ENCODE peak calls at places on chromosomes 6 and 20, in five cellular contexts. J is fibroblast of mammary gland; A is nephron progenitor cell; R is H9; U is CD8-positive, alpha-beta T cell. O is an unnamed sample.

GRCh38 chr6:84033523-84034451 is at the start of gene MRAP2:
- DNase-seq in J (peak; percentile 16), A (peak; percentile 78), R (peak; percentile 49), U (no peak), O (peak; percentile 61)

GRCh38 chr6:70375882-70376281 is 37.4 kb upstream of the FAM135A start:
- DNase-seq in J (peak; percentile 19), A (no peak), R (peak; percentile 36), U (no peak), O (no peak)

GRCh38 chr6:69729870-69730449 is 66.8 kb downstream of the LMBRD1 start:
- DNase-seq in J (peak; percentile 13), A (no peak), R (no peak), U (no peak), O (no peak)

GRCh38 chr6:35411066-35411465 is 41.1 kb upstream of the FANCE start:
- DNase-seq in J (no peak), A (no peak), R (no peak), U (peak; percentile 21), O (no peak)

GRCh38 chr6:40326689-40327404 is 260.3 kb downstream of the LRFN2 start:
- DNase-seq in J (no peak), A (no peak), R (no peak), U (no peak), O (no peak)

GRCh38 chr6:121510568-121511177 is 75.2 kb downstream of the GJA1 start:
- DNase-seq in J (no peak), A (no peak), R (no peak), U (no peak), O (no peak)

GRCh38 chr6:25714765-25715164 is 39.8 kb upstream of the SLC17A4 start:
- DNase-seq in J (no peak), A (no peak), R (no peak), U (no peak), O (no peak)

GRCh38 chr6:110731196-110731595 is 84.1 kb downstream of the CDK19 start:
- DNase-seq in J (peak; percentile 16), A (no peak), R (no peak), U (no peak), O (no peak)

GRCh38 chr6:111114484-111114883 is 27.2 kb downstream of the SLC16A10 start:
- DNase-seq in J (no peak), A (no peak), R (no peak), U (no peak), O (no peak)

GRCh38 chr6:161356167-161356844 is 82.4 kb upstream of the AGPAT4 start:
- DNase-seq in J (no peak), A (no peak), R (no peak), U (no peak), O (no peak)

GRCh38 chr20:3275064-3275935 is 36.3 kb upstream of the SLC4A11 start:
- DNase-seq in J (no peak), A (no peak), R (no peak), U (no peak), O (no peak)

GRCh38 chr6:33384581-33385020 is 7.0 kb upstream of the KIFC1 start:
- DNase-seq in J (peak; percentile 91), A (no peak), R (peak; percentile 36), U (no peak), O (no peak)

GRCh38 chr6:146864300-146864699 is 265.5 kb downstream of the ADGB start:
- DNase-seq in J (no peak), A (no peak), R (no peak), U (no peak), O (no peak)

GRCh38 chr6:146868671-146869209 is 270.0 kb downstream of the ADGB start:
- DNase-seq in J (no peak), A (no peak), R (no peak), U (no peak), O (no peak)

GRCh38 chr6:146865756-146866266 is 267.0 kb downstream of the ADGB start:
- DNase-seq in J (no peak), A (no peak), R (no peak), U (no peak), O (no peak)

GRCh38 chr6:146864885-146865284 is 266.1 kb downstream of the ADGB start:
- DNase-seq in J (no peak), A (no peak), R (no peak), U (no peak), O (no peak)

GRCh38 chr6:146866731-146867414 is 268.1 kb downstream of the ADGB start:
- DNase-seq in J (no peak), A (no peak), R (no peak), U (no peak), O (no peak)
- TF ChIP-seq CTCF in J (no peak), A (no peak), R (no peak), U (no peak), O (no peak)

GRCh38 chr20:1588166-1588868 is 30.8 kb upstream of the SIRPD start:
- DNase-seq in J (no peak), A (no peak), R (no peak), U (no peak), O (no peak)

DNA sequence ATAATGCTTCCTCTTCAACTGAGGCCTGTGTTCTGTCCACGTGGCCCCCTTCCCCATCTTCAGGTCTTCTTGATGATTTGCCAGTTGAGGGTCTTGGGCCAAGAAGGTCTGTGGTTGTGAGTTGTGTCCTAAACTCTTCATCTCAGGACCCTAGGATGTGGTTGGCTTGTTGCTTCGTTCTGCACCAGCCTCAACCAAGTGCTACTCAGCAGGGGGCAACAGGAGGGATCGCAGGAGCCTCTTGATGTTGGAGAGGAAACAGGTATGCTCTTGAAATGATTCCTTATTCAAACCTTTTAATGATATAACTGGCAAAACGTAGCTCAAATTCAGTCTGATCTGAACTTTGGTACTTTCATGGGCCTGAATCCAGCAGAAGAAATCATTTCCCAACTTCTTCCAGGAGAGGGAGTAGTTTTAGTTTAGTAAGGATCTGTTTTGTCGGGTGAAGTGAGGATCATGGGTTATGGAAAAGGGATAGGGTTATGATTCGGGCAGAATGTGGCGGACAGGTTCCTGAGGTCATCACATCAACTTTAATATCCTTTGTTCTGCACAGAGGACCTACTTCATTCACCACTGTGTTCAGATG is 30.8 kb downstream of the SIRPB1 start:
- DNase-seq in J (no peak), A (no peak), R (no peak), U (no peak), O (no peak)
- TF ChIP-seq CTCF in J (no peak), A (no peak), R (no peak), U (no peak), O (no peak)

DNA sequence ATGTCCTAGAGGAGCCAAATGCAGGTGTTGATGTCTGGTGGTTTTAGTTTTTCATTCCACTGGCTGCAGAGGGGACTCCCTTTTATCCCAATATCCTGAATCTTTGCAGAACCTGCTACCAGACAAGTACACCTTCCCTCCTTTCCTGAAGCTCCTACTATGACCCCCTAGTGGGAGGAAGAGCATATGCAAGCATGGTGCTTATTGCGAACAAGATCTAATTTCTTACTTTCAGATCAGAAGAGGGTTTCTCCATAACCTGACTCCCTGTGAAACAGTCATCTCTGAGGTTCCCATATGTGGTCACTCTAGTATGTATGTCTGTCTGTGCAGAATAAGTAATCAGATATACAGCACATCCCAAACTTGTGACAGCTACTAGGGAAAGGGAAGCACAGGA is 277.2 kb downstream of the ARHGAP18 start:
- DNase-seq in J (peak; percentile 18), A (no peak), R (no peak), U (no peak), O (no peak)
- TF ChIP-seq CTCF in J (peak; percentile 33), A (peak; percentile 24), R (peak; percentile 32), U (no peak), O (no peak)

GRCh38 chr6:106975699-106976032 is 1.1 kb upstream of the CD24 start:
- DNase-seq in J (peak; percentile 5), A (no peak), R (no peak), U (no peak), O (no peak)

GRCh38 chr6:106973841-106974336 is 640 bp downstream of the CD24 start:
- DNase-seq in J (no peak), A (peak; percentile 45), R (no peak), U (no peak), O (no peak)

GRCh38 chr6:106976270-106976669 is 1.7 kb upstream of the CD24 start:
- DNase-seq in J (no peak), A (no peak), R (no peak), U (no peak), O (no peak)

GRCh38 chr6:106974337-106974998 is at the start of gene CD24:
- DNase-seq in J (no peak), A (peak; percentile 88), R (peak; percentile 76), U (peak; percentile 9), O (peak; percentile 21)

GRCh38 chr6:106974999-106975698 is 620 bp upstream of the CD24 start:
- DNase-seq in J (peak; percentile 4), A (peak; percentile 74), R (peak; percentile 70), U (no peak), O (peak; percentile 72)
- TF ChIP-seq CTCF in J (no peak), A (no peak), R (peak; percentile 22), U (no peak), O (peak; percentile 30)

GRCh38 chr6:14549871-14550270 is 432.3 kb downstream of the CD83 start:
- DNase-seq in J (no peak), A (no peak), R (no peak), U (no peak), O (no peak)

GRCh38 chr6:14550410-14550809 is 432.8 kb downstream of the CD83 start:
- DNase-seq in J (no peak), A (no peak), R (no peak), U (no peak), O (no peak)

GRCh38 chr6:14547284-14548001 is 429.9 kb downstream of the CD83 start:
- DNase-seq in J (no peak), A (no peak), R (no peak), U (no peak), O (no peak)

GRCh38 chr6:14550817-14551216 is 433.2 kb downstream of the CD83 start:
- DNase-seq in J (peak; percentile 82), A (no peak), R (no peak), U (no peak), O (no peak)

DNA sequence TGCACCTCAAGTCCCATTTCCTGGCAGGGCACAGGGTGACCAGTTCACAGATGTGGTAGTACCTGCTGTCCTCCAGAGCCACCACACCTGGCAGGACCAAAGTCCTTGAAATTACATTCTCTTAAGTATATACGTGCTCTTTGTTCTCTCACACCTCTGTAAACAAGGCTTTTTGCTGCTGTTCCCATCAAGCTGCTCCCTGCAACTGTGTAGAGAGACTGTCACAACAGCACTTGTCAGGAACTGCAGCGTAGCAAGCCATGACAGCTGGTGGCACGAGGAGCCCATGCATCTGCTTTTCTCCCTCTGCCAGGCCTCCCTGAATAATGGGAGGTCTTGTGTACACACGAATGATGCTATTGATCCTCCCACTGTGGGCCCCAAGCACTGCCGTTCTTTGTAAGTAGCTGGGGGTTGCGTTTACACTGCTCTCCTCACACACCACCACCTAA is 431.8 kb downstream of the CD83 start:
- DNase-seq in J (no peak), A (no peak), R (no peak), U (no peak), O (no peak)
- TF ChIP-seq CTCF in J (no peak), A (no peak), R (no peak), U (no peak), O (no peak)